ENCODE peak calls at places on chromosome 16, in four cellular contexts. One of them, this sample, is unnamed.

GRCh38 chr16:55571-56136 is 2.0 kb downstream of the SNRNP25 start:
- DNase-seq in gastrocnemius medialis: peak
- DNase-seq in IMR-90: no peak
- DNase-seq in MM.1S: no peak
- DNase-seq in this sample: no peak

GRCh38 chr16:84990782-84991181 is 20.6 kb downstream of the ZDHHC7 start:
- DNase-seq in gastrocnemius medialis: no peak
- DNase-seq in IMR-90: no peak
- DNase-seq in MM.1S: no peak
- DNase-seq in this sample: no peak

GRCh38 chr16:67708368-67708771 is 10.7 kb downstream of the GFOD2 start:
- DNase-seq in gastrocnemius medialis: peak
- DNase-seq in IMR-90: peak
- DNase-seq in MM.1S: no peak
- DNase-seq in this sample: no peak

GRCh38 chr16:49603956-49604355 is 230.4 kb downstream of the C16orf78 start:
- DNase-seq in gastrocnemius medialis: no peak
- DNase-seq in IMR-90: no peak
- DNase-seq in MM.1S: no peak
- DNase-seq in this sample: no peak

GRCh38 chr16:1817276-1817589 is 9.4 kb downstream of the HAGH start:
- DNase-seq in gastrocnemius medialis: no peak
- DNase-seq in IMR-90: no peak
- DNase-seq in MM.1S: no peak
- DNase-seq in this sample: no peak

GRCh38 chr16:85302018-85302847 is 190.0 kb upstream of the CIBAR2 start:
- DNase-seq in gastrocnemius medialis: no peak
- DNase-seq in IMR-90: peak
- DNase-seq in MM.1S: no peak
- DNase-seq in this sample: no peak

GRCh38 chr16:25959216-25959615 is 267.5 kb downstream of the HS3ST4 start:
- DNase-seq in gastrocnemius medialis: no peak
- DNase-seq in IMR-90: no peak
- DNase-seq in MM.1S: no peak
- DNase-seq in this sample: no peak

GRCh38 chr16:31200821-31201510 is 1.6 kb downstream of the PYCARD start:
- DNase-seq in gastrocnemius medialis: no peak
- DNase-seq in IMR-90: no peak
- DNase-seq in MM.1S: no peak
- DNase-seq in this sample: peak

GRCh38 chr16:12084436-12084835 is 107.9 kb downstream of the SNX29 start:
- DNase-seq in gastrocnemius medialis: no peak
- DNase-seq in IMR-90: no peak
- DNase-seq in MM.1S: no peak
- DNase-seq in this sample: no peak

GRCh38 chr16:67533024-67533560 is 4.5 kb downstream of the RIPOR1 start:
- DNase-seq in gastrocnemius medialis: no peak
- DNase-seq in IMR-90: no peak
- DNase-seq in MM.1S: no peak
- DNase-seq in this sample: no peak

GRCh38 chr16:73020409-73020884 is 27.5 kb downstream of the ZFHX3 start:
- DNase-seq in gastrocnemius medialis: peak
- DNase-seq in IMR-90: peak
- DNase-seq in MM.1S: no peak
- DNase-seq in this sample: no peak

GRCh38 chr16:60199154-60199553 is 1465.0 kb upstream of the GOT2 start:
- DNase-seq in gastrocnemius medialis: no peak
- DNase-seq in IMR-90: no peak
- DNase-seq in MM.1S: no peak
- DNase-seq in this sample: no peak
- TF ChIP-seq CTCF in gastrocnemius medialis: no peak
- TF ChIP-seq CTCF in IMR-90: no peak
- TF ChIP-seq CTCF in MM.1S: no peak
- TF ChIP-seq CTCF in this sample: no peak

GRCh38 chr16:57721765-57722499 is 13.6 kb upstream of the KATNB1 start:
- DNase-seq in gastrocnemius medialis: no peak
- DNase-seq in IMR-90: no peak
- DNase-seq in MM.1S: no peak
- DNase-seq in this sample: no peak
- TF ChIP-seq CTCF in gastrocnemius medialis: no peak
- TF ChIP-seq CTCF in IMR-90: no peak
- TF ChIP-seq CTCF in MM.1S: no peak
- TF ChIP-seq CTCF in this sample: no peak

DNA sequence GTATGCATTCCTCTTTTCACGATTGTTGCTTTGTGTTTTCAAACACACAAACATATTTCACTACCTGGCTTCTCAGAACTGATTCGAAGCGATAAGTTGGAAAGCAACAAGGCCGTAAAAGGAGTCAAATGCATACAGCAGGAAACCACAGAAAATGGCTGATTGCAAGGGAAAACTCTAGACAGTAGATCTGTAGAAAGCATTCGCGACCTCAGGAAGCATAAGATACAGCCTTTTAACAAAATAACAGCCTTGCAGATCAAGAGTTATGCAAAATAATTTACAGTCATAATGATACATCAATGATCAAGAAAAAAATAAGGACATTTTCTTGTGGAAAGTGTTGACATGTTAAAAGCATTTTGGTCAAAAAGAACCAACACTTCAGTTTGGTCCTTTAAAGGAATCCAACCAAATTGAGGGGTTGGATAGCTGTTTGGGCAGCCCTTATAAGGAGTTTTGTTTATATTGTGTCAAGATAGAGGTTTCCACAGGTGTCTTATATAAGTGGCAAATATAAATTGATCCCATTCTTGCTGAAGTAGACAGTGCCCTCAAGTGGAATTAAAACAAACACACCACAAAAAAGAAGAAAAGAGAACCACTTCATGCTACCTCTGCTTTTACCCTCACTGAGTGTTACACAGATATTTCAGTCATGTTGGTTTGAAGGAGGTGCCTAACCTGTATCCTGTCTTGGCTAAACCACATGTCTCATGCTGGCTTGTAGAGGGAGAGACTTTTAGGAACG is 5.5 kb downstream of the CYLD start:
- DNase-seq in gastrocnemius medialis: no peak
- DNase-seq in IMR-90: no peak
- DNase-seq in MM.1S: peak
- DNase-seq in this sample: peak
- TF ChIP-seq CTCF in gastrocnemius medialis: peak
- TF ChIP-seq CTCF in IMR-90: peak
- TF ChIP-seq CTCF in MM.1S: peak
- TF ChIP-seq CTCF in this sample: peak

GRCh38 chr16:20325005-20325404 is 2.3 kb downstream of the GP2 start:
- DNase-seq in gastrocnemius medialis: no peak
- DNase-seq in IMR-90: no peak
- DNase-seq in MM.1S: no peak
- DNase-seq in this sample: no peak

GRCh38 chr16:20326336-20326735 is 977 bp downstream of the GP2 start:
- DNase-seq in gastrocnemius medialis: no peak
- DNase-seq in IMR-90: no peak
- DNase-seq in MM.1S: no peak
- DNase-seq in this sample: no peak

GRCh38 chr16:20323591-20324117 is 3.7 kb downstream of the GP2 start:
- DNase-seq in gastrocnemius medialis: no peak
- DNase-seq in IMR-90: no peak
- DNase-seq in MM.1S: no peak
- DNase-seq in this sample: no peak

GRCh38 chr16:20329392-20330138 is 2.3 kb upstream of the GP2 start:
- DNase-seq in gastrocnemius medialis: no peak
- DNase-seq in IMR-90: no peak
- DNase-seq in MM.1S: no peak
- DNase-seq in this sample: no peak

GRCh38 chr16:20327444-20328041 is at the start of gene GP2:
- DNase-seq in gastrocnemius medialis: no peak
- DNase-seq in IMR-90: no peak
- DNase-seq in MM.1S: no peak
- DNase-seq in this sample: no peak
- TF ChIP-seq CTCF in gastrocnemius medialis: no peak
- TF ChIP-seq CTCF in IMR-90: no peak
- TF ChIP-seq CTCF in MM.1S: no peak
- TF ChIP-seq CTCF in this sample: no peak

DNA sequence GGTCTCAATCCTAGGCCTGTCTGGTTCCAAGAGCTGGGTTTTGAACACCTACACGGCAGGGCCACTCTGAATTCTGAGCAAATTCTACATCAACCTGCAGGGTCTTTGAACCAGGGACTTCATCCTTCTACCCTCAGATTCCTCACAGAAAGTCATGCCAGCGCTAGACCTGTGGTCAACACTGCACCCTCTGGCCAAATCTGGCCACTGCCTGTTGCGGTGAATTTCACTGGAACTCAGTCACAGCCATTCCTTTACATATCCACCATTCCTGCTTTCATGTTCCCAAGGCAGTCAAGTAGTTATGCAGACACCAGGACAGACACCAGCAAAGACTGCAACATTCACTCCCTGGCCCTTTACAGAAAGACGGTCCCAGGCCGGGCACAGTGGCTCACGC is 144.6 kb downstream of the C16orf95 start:
- DNase-seq in gastrocnemius medialis: no peak
- DNase-seq in IMR-90: no peak
- DNase-seq in MM.1S: no peak
- DNase-seq in this sample: no peak
- TF ChIP-seq CTCF in gastrocnemius medialis: no peak
- TF ChIP-seq CTCF in IMR-90: peak
- TF ChIP-seq CTCF in MM.1S: no peak
- TF ChIP-seq CTCF in this sample: no peak